ENCODE peak calls at places on chromosomes 2 and 18, in five cellular contexts. L, T, O, E and A are unnamed samples.

GRCh38 chr18:33440384-33441043 is at the start of gene CCDC178:
- DNase-seq in E (no peak), O (peak; percentile 30), L (peak; percentile 27), T (no peak), A (no peak)

GRCh38 chr2:70357076-70358071 is 55.5 kb upstream of the FAM136A start:
- DNase-seq in E (no peak), T (no peak), L (no peak), O (no peak), A (no peak)

GRCh38 chr2:100046961-100047950 is 95.1 kb downstream of the AFF3 start:
- DNase-seq in E (no peak), L (no peak), O (no peak), T (no peak), A (no peak)

GRCh38 chr18:32300914-32301313 is 111.1 kb downstream of the MEP1B start:
- DNase-seq in T (no peak), O (no peak), L (no peak), E (no peak), A (no peak)

GRCh38 chr2:239767016-239767905 is 257.9 kb downstream of the NDUFA10 start:
- DNase-seq in E (no peak), L (no peak), T (peak; percentile 44), O (no peak), A (peak; percentile 31)

GRCh38 chr2:206225435-206226232 is 48.8 kb upstream of the ZDBF2 start:
- DNase-seq in O (no peak), T (no peak), E (no peak), L (no peak), A (no peak)

GRCh38 chr2:102049756-102050443 is 58.1 kb downstream of the IL1R2 start:
- DNase-seq in T (peak; percentile 79), E (peak; percentile 83), L (no peak), O (no peak), A (no peak)

GRCh38 chr2:120736202-120736954 is 710 bp downstream of the GLI2 start:
- DNase-seq in E (peak; percentile 59), L (no peak), O (peak; percentile 26), T (no peak), A (no peak)

GRCh38 chr2:236399409-236399808 is 135.2 kb upstream of the ASB18 start:
- DNase-seq in E (no peak), T (no peak), O (no peak), L (no peak), A (no peak)

GRCh38 chr2:224987733-224988132 is 54.5 kb downstream of the DOCK10 start:
- DNase-seq in T (no peak), O (no peak), E (no peak), L (no peak), A (no peak)

GRCh38 chr2:221381928-221382488 is 190.1 kb downstream of the EPHA4 start:
- DNase-seq in L (no peak), T (no peak), E (no peak), O (no peak), A (no peak)

GRCh38 chr18:59959079-59959478 is 59.3 kb downstream of the PMAIP1 start:
- DNase-seq in T (no peak), E (no peak), L (no peak), O (no peak), A (no peak)

GRCh38 chr2:170942615-170943014 is 13.6 kb downstream of the GORASP2 start:
- DNase-seq in O (no peak), L (no peak), T (no peak), E (no peak), A (no peak)

GRCh38 chr18:621181-621580 is 24.4 kb downstream of the CLUL1 start:
- DNase-seq in L (no peak), T (no peak), E (no peak), O (no peak), A (no peak)

GRCh38 chr2:16005819-16006536 is 65.6 kb downstream of the MYCN start:
- DNase-seq in O (peak; percentile 36), T (no peak), E (no peak), L (no peak), A (no peak)

GRCh38 chr2:46164581-46165301 is 132.5 kb upstream of the EPAS1 start:
- DNase-seq in T (peak; percentile 82), E (peak; percentile 93), O (peak; percentile 74), L (no peak), A (peak; percentile 91)

GRCh38 chr2:234339016-234339415 is 157.9 kb downstream of the ARL4C start:
- DNase-seq in O (no peak), L (no peak), T (no peak), E (no peak), A (no peak)

GRCh38 chr18:59478591-59478990 is 119.5 kb upstream of the LMAN1 start:
- DNase-seq in E (no peak), O (no peak), L (no peak), T (no peak), A (no peak)

GRCh38 chr2:133884739-133885381 is 316.6 kb upstream of the NCKAP5 start:
- DNase-seq in L (no peak), T (no peak), O (no peak), E (no peak), A (no peak)

GRCh38 chr2:19899853-19900525 is 1.8 kb downstream of the TTC32 start:
- DNase-seq in O (no peak), E (no peak), T (no peak), L (no peak), A (no peak)
- H3K4me1 ChIP-seq in O (peaks cover 5% of the 10 kb centered on the region), E (no peaks in the 10 kb centered on the region), T (peaks cover 48% of the 10 kb centered on the region), L (no peaks in the 10 kb centered on the region), A (peaks cover 40% of the 10 kb centered on the region)

DNA sequence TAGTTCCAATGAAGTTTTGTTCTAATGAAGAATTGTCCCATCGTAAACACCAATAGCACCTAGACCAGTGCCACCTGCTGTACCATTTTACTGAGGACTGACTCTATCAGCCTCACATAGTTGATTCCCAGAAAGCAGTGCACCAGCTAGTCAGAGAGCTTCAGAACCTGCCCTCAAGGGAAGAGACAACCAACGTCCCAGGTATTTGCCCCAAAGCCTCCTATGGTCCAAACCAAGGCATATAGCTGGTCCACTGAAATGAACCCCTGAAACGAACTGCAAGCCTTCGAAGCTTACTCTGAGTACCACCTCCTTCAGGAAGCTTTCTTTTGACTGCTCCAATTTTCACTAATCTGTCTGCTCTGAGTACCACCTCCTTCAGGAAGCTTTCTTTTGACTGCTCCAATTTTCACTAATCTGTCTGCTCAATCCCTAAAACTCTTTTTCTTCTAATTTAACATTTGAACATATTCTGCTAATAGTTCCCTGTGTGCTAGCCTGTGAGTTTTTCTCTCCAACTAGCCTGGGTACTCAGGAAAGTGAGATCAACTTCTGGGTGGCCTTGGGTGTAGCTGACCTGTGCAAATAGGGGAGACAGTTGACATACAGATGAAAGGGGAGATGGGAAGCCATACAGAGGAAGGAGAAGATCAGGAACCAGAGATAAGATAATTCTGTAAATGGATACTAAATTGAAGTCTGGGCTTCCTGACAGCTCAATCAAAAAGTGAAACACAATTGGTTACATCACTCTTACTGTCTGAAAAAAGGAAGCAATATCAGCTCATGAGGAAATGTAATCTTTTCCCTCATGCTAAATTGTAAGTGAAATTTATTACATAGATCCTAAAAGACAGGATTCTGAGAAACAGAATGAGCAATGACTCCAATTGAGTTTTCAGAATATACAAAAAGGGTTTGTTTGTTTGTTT is 33.5 kb upstream of the EML4 start:
- DNase-seq in T (no peak), L (no peak), E (no peak), O (no peak), A (no peak)
- H3K4me1 ChIP-seq in T (peaks cover 59% of the 10 kb centered on the region), L (peaks cover 2% of the 10 kb centered on the region), E (no peaks in the 10 kb centered on the region), O (peaks cover 18% of the 10 kb centered on the region), A (peaks cover 30% of the 10 kb centered on the region)

GRCh38 chr2:232575404-232575746 is 24.9 kb downstream of the EIF4E2 start:
- DNase-seq in T (no peak), O (no peak), L (no peak), E (no peak), A (no peak)
- H3K4me1 ChIP-seq in T (no peaks in the 10 kb centered on the region), O (peaks cover 6% of the 10 kb centered on the region), L (no peaks in the 10 kb centered on the region), E (no peaks in the 10 kb centered on the region), A (peaks cover 7% of the 10 kb centered on the region)

GRCh38 chr2:28274911-28275685 is 117.6 kb upstream of the FOSL2 start:
- DNase-seq in O (no peak), E (peak; percentile 59), L (peak; percentile 48), T (no peak), A (peak; percentile 75)
- H3K4me1 ChIP-seq in O (peaks cover 4% of the 10 kb centered on the region), E (no peaks in the 10 kb centered on the region), L (peaks cover 3% of the 10 kb centered on the region), T (peaks cover 36% of the 10 kb centered on the region), A (peaks cover 38% of the 10 kb centered on the region)